ENCODE peak calls at places on chromosomes 6 and 20, in four cellular contexts. W is sigmoid colon; K is stimulated activated effector memory CD8-positive, alpha-beta T cell treated with anti-CD3 and anti-CD28 coated beads, Interleukin-12 subunit alpha, Interleukin-12 subunit beta, amount 100 ng/mL, for 72 hours; G is tibial artery. D is an unnamed sample.

GRCh38 chr6:129789974-129790373 is 71.1 kb downstream of the TMEM244 start:
- DNase-seq in K (no peak), W (no peak), G (no peak), D (no peak)

GRCh38 chr20:18995455-18995854 is 181.9 kb downstream of the SCP2D1 start:
- DNase-seq in W (no peak), G (no peak), K (no peak), D (no peak)

GRCh38 chr20:59221049-59221748 is 57.6 kb downstream of the ZNF831 start:
- DNase-seq in G (no peak), K (no peak), W (no peak), D (peak)

GRCh38 chr6:129740013-129740412 is 30.0 kb upstream of the ARHGAP18 start:
- DNase-seq in K (no peak), W (no peak), G (no peak), D (no peak)

GRCh38 chr6:160804639-160805038 is 102.6 kb downstream of the PLG start:
- DNase-seq in K (no peak), G (no peak), W (no peak), D (no peak)

GRCh38 chr6:67336014-67336413 is 1299.1 kb upstream of the ADGRB3 start:
- DNase-seq in W (no peak), G (no peak), K (no peak), D (no peak)

GRCh38 chr6:25369450-25370086 is 90.4 kb downstream of the CARMIL1 start:
- DNase-seq in W (no peak), G (no peak), K (no peak), D (peak)

GRCh38 chr6:95478941-95479340 is 98.4 kb upstream of the MANEA start:
- DNase-seq in G (no peak), W (no peak), K (no peak), D (no peak)

GRCh38 chr6:74505391-74505790 is 700.5 kb downstream of the COL12A1 start:
- DNase-seq in K (no peak), W (no peak), G (no peak), D (no peak)

GRCh38 chr20:25987073-25987927 is 290.6 kb upstream of the ZNF337 start:
- DNase-seq in G (no peak), K (peak), W (no peak), D (no peak)

GRCh38 chr6:157462956-157463742 is 82.2 kb downstream of the ZDHHC14 start:
- DNase-seq in G (no peak), W (no peak), K (peak), D (no peak)

GRCh38 chr20:24095753-24096152 is 107.2 kb upstream of the GGTLC1 start:
- DNase-seq in K (no peak), W (no peak), G (no peak), D (no peak)

GRCh38 chr6:11277275-11278206 is 45.1 kb upstream of the NEDD9 start:
- DNase-seq in G (no peak), W (no peak), K (peak), D (peak)

GRCh38 chr20:44990425-44990824 is 24.1 kb downstream of the STK4 start:
- DNase-seq in G (peak), W (no peak), K (peak), D (no peak)

GRCh38 chr6:131916847-131917246 is 34.3 kb downstream of the CCN2 start:
- DNase-seq in K (no peak), W (no peak), G (no peak), D (no peak)